ENCODE peak calls at places on chromosomes 5 and 9, in seven cellular contexts. H, F, B, L, Q, V and U are unnamed samples.

GRCh38 chr5:132608107-132608506 is 49.9 kb upstream of the IL13 start:
- DNase-seq in V (no peak), L (no peak), B (no peak), F (no peak), H (no peak), Q (no peak), U (no peak)

GRCh38 chr5:133400831-133401351 is 211.4 kb downstream of the FSTL4 start:
- DNase-seq in B (no peak), V (no peak), H (no peak), L (no peak), F (no peak), Q (no peak), U (no peak)

GRCh38 chr5:109682383-109682782 is 7.3 kb upstream of the MAN2A1 start:
- DNase-seq in B (no peak), F (no peak), V (no peak), L (no peak), Q (peak; percentile 19), H (no peak), U (no peak)

GRCh38 chr5:135715267-135716050 is 119.0 kb upstream of the SLC25A48 start:
- DNase-seq in F (no peak), Q (no peak), B (no peak), V (no peak), H (no peak), L (no peak), U (no peak)

GRCh38 chr9:11931109-11931508 is 762.1 kb upstream of the TYRP1 start:
- DNase-seq in L (no peak), Q (no peak), H (no peak), B (no peak), F (no peak), V (no peak), U (no peak)

GRCh38 chr5:131256507-131256823 is 7.4 kb upstream of the CDC42SE2 start:
- DNase-seq in L (no peak), V (no peak), Q (no peak), H (no peak), B (no peak), F (no peak), U (no peak)

GRCh38 chr5:39758426-39758825 is 333.6 kb upstream of the DAB2 start:
- DNase-seq in V (no peak), B (no peak), F (no peak), Q (no peak), L (no peak), H (no peak), U (no peak)

GRCh38 chr5:134500699-134501430 is 24.6 kb upstream of the JADE2 start:
- DNase-seq in L (no peak), Q (peak; percentile 54), B (no peak), F (no peak), H (no peak), V (peak; percentile 58), U (no peak)

GRCh38 chr5:9780501-9780900 is 150.3 kb upstream of the TAS2R1 start:
- DNase-seq in V (no peak), Q (no peak), F (no peak), H (no peak), L (no peak), B (no peak), U (no peak)

GRCh38 chr9:73743826-73744225 is 592.2 kb downstream of the ANXA1 start:
- DNase-seq in H (no peak), L (no peak), F (no peak), Q (no peak), B (no peak), V (no peak), U (no peak)

GRCh38 chr5:111805071-111805470 is 48.1 kb upstream of the NREP start:
- DNase-seq in V (no peak), H (no peak), L (no peak), Q (no peak), F (no peak), B (no peak), U (no peak)

GRCh38 chr5:103446813-103447212 is 115.8 kb downstream of the NUDT12 start:
- DNase-seq in F (no peak), H (no peak), V (no peak), B (no peak), L (no peak), Q (peak; percentile 61), U (no peak)

GRCh38 chr9:127781821-127782220 is 3.4 kb upstream of the SH2D3C start:
- DNase-seq in F (no peak), L (no peak), H (no peak), B (no peak), V (no peak), Q (no peak), U (no peak)

GRCh38 chr9:127780126-127780885 is 1.8 kb upstream of the SH2D3C start:
- DNase-seq in H (no peak), B (peak; percentile 25), Q (no peak), F (no peak), L (no peak), V (no peak), U (no peak)

GRCh38 chr9:127783644-127784043 is 2.2 kb upstream of the CDK9 start:
- DNase-seq in V (no peak), B (no peak), H (no peak), Q (no peak), F (no peak), L (no peak), U (no peak)

GRCh38 chr9:127785023-127785932 is 556 bp upstream of the CDK9 start:
- DNase-seq in F (peak; percentile 60), H (peak; percentile 79), V (peak; percentile 84), Q (peak; percentile 64), L (peak; percentile 89), B (peak; percentile 51), U (peak; percentile 77)

GRCh38 chr9:127783111-127783621 is 2.7 kb upstream of the CDK9 start:
- DNase-seq in F (no peak), B (no peak), L (no peak), H (peak; percentile 42), V (no peak), Q (no peak), U (no peak)
- TF ChIP-seq POLR2A in F (no peak), B (no peak), L (no peak), H (no peak), V (no peak), Q (no peak), U (no peak)

DNA sequence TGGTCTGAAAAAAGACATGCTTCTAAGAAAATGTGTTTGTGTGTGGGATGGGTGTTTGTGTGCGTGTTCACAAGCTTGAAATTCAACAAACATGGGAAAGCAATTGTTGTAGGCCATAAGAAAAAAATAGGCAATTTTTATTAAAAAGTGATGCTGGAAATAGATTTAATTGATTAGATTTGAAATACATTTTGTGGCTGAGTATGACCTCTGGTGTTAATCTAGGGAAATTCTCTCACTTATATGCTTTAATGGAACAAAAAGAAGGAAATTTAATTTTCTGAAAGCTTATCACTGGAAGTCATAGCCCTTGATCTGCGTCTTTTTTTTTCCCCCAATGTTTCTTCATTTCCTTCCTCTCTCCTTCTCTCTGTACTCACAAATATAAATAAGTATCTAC is 3.5 kb upstream of the KCNN2 start:
- DNase-seq in F (no peak), L (no peak), H (no peak), B (no peak), Q (peak; percentile 24), V (no peak), U (no peak)
- TF ChIP-seq CTCF in F (no peak), L (peak; percentile 40), H (no peak), B (no peak), Q (peak; percentile 55), V (no peak), U (no peak)

GRCh38 chr9:112750111-112750766 is at the start of gene SNX30:
- DNase-seq in L (peak; percentile 92), B (peak; percentile 79), Q (peak; percentile 85), F (peak; percentile 62), H (peak; percentile 81), V (peak; percentile 89), U (peak; percentile 81)

GRCh38 chr9:112752334-112753110 is 2.0 kb downstream of the SNX30 start:
- DNase-seq in L (no peak), H (no peak), V (no peak), F (no peak), B (no peak), Q (no peak), U (no peak)

GRCh38 chr9:112751059-112751795 is 667 bp downstream of the SNX30 start:
- DNase-seq in V (peak; percentile 26), Q (peak; percentile 87), H (peak; percentile 41), L (peak; percentile 51), B (peak; percentile 78), F (no peak), U (no peak)

GRCh38 chr9:112748041-112748440 is 2.5 kb upstream of the SNX30 start:
- DNase-seq in Q (no peak), B (no peak), H (no peak), F (no peak), V (no peak), L (no peak), U (no peak)

DNA sequence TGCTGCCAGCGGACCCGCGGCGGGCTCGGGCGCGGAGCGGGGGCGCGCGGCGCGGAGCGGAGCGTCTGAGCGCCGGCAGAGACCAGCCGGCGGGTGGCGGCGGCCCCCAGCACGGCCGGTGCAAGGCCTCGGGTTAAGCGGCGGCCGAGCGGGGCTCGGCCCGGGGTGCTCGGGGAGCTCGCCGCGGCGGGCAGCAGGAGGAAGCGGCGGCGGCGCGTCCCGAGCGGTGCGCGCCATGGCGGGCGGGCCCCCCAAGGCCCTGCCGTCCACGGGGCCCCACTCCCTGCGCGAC is 153 bp downstream of the SNX30 start:
- DNase-seq in L (no peak), B (no peak), V (no peak), F (no peak), H (no peak), Q (no peak), U (no peak)
- TF ChIP-seq POLR2A in L (no peak), B (no peak), V (peak; percentile 57), F (no peak), H (no peak), Q (peak; percentile 34), U (no peak)

DNA sequence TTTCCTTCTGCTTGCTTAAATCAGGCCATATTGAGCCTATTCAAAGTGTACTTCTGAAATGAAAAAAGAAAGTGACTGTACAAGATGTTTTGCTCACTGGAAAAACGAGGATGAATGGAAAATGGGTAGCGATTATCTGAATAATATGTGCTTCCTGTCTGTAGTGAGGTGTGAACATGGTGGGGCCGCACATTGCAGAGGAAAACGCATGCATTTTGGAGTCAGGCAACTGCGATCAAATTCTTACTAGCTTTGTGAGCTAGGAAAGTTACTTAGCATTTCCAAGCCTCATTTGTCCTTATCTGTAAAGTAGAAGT is 73.0 kb upstream of the PRSS3 start:
- DNase-seq in L (no peak), F (no peak), V (no peak), B (no peak), H (no peak), Q (no peak), U (no peak)
- TF ChIP-seq CTCF in L (no peak), F (no peak), V (no peak), B (no peak), H (no peak), Q (no peak), U (no peak)

DNA sequence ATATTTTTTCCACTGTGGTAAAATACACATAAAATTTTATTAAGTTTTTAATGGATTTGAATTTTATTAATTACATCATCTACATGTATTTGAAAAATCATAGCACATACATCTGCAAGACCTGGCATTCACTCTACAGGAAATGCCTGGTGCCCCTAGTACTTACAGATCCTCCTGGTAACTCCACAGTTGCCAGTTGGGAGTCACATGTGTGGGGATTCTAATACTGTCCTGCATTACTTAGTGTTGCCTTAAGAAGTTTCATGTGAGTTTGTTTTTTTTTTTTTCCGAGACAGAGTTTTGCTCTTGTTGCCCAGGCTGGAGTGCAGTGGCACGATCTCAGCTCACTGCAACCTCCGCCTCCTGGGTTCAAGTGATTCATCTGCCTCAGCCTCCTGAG is 18.1 kb downstream of the KDM3B start:
- DNase-seq in V (peak; percentile 51), L (no peak), H (no peak), B (no peak), Q (peak; percentile 21), F (no peak), U (no peak)
- TF ChIP-seq POLR2A in V (no peak), L (no peak), H (no peak), B (no peak), Q (no peak), F (no peak), U (no peak)